ENCODE peak calls at places on chromosomes 1 and 21, in six cellular contexts. One of them, this sample, is unnamed.
A peak's percentile ranks its signal among the peaks of the same experiment; 100 is the strongest.

GRCh38 chr1:6448749-6449631 is 17.0 kb downstream of the TNFRSF25 start:
- DNase-seq in GM20000: no peak
- DNase-seq in stimulated activated naive B cell treated with anti-CD40 and anti-IgM and Interleukin-4, amounts not matched to agents 10 μg/mL and 1 μg/mL and 100 μg/mL, for 72 hours: no peak
- DNase-seq in AG08396: no peak
- DNase-seq in 8988T: no peak
- DNase-seq in small intestine: no peak
- DNase-seq in this sample: no peak

GRCh38 chr1:167491586-167492408 is 26.5 kb downstream of the CD247 start:
- DNase-seq in small intestine: no peak
- DNase-seq in GM20000: no peak
- DNase-seq in stimulated activated naive B cell treated with anti-CD40 and anti-IgM and Interleukin-4, amounts not matched to agents 10 μg/mL and 1 μg/mL and 100 μg/mL, for 72 hours: no peak
- DNase-seq in AG08396: no peak
- DNase-seq in 8988T: no peak
- DNase-seq in this sample: no peak

GRCh38 chr1:1626207-1627141 is 5.5 kb upstream of the MMP23B start:
- DNase-seq in AG08396: no peak
- DNase-seq in small intestine: no peak
- DNase-seq in 8988T: no peak
- DNase-seq in GM20000: no peak
- DNase-seq in stimulated activated naive B cell treated with anti-CD40 and anti-IgM and Interleukin-4, amounts not matched to agents 10 μg/mL and 1 μg/mL and 100 μg/mL, for 72 hours: no peak
- DNase-seq in this sample: no peak

GRCh38 chr1:5910276-5910620 is 82.0 kb downstream of the NPHP4 start:
- DNase-seq in stimulated activated naive B cell treated with anti-CD40 and anti-IgM and Interleukin-4, amounts not matched to agents 10 μg/mL and 1 μg/mL and 100 μg/mL, for 72 hours: no peak
- DNase-seq in AG08396: no peak
- DNase-seq in GM20000: no peak
- DNase-seq in 8988T: no peak
- DNase-seq in small intestine: no peak
- DNase-seq in this sample: no peak

GRCh38 chr1:192232859-192233417 is 74.7 kb downstream of the RGS18 start:
- DNase-seq in small intestine: no peak
- DNase-seq in 8988T: no peak
- DNase-seq in GM20000: no peak
- DNase-seq in stimulated activated naive B cell treated with anti-CD40 and anti-IgM and Interleukin-4, amounts not matched to agents 10 μg/mL and 1 μg/mL and 100 μg/mL, for 72 hours: no peak
- DNase-seq in AG08396: no peak
- DNase-seq in this sample: no peak

GRCh38 chr21:42414928-42415769 is 11.4 kb downstream of the UBASH3A start:
- DNase-seq in AG08396: no peak
- DNase-seq in small intestine: peak; percentile 52
- DNase-seq in GM20000: peak; percentile 87
- DNase-seq in 8988T: peak; percentile 46
- DNase-seq in stimulated activated naive B cell treated with anti-CD40 and anti-IgM and Interleukin-4, amounts not matched to agents 10 μg/mL and 1 μg/mL and 100 μg/mL, for 72 hours: peak; percentile 90
- DNase-seq in this sample: peak; percentile 59

GRCh38 chr1:203577874-203578464 is 48.7 kb upstream of the ATP2B4 start:
- DNase-seq in stimulated activated naive B cell treated with anti-CD40 and anti-IgM and Interleukin-4, amounts not matched to agents 10 μg/mL and 1 μg/mL and 100 μg/mL, for 72 hours: no peak
- DNase-seq in GM20000: no peak
- DNase-seq in AG08396: no peak
- DNase-seq in small intestine: no peak
- DNase-seq in 8988T: no peak
- DNase-seq in this sample: no peak

GRCh38 chr1:109776911-109777310 is 13.2 kb upstream of the EPS8L3 start:
- DNase-seq in GM20000: peak; percentile 84
- DNase-seq in small intestine: peak; percentile 90
- DNase-seq in AG08396: peak; percentile 84
- DNase-seq in stimulated activated naive B cell treated with anti-CD40 and anti-IgM and Interleukin-4, amounts not matched to agents 10 μg/mL and 1 μg/mL and 100 μg/mL, for 72 hours: peak; percentile 72
- DNase-seq in 8988T: peak; percentile 38
- DNase-seq in this sample: peak; percentile 67

GRCh38 chr1:22143065-22143514 is at the start of gene WNT4:
- DNase-seq in AG08396: peak; percentile 77
- DNase-seq in stimulated activated naive B cell treated with anti-CD40 and anti-IgM and Interleukin-4, amounts not matched to agents 10 μg/mL and 1 μg/mL and 100 μg/mL, for 72 hours: no peak
- DNase-seq in 8988T: peak; percentile 91
- DNase-seq in GM20000: peak; percentile 93
- DNase-seq in small intestine: no peak
- DNase-seq in this sample: peak; percentile 31

GRCh38 chr1:153616144-153616884 is at the start of gene S100A14:
- DNase-seq in stimulated activated naive B cell treated with anti-CD40 and anti-IgM and Interleukin-4, amounts not matched to agents 10 μg/mL and 1 μg/mL and 100 μg/mL, for 72 hours: no peak
- DNase-seq in AG08396: no peak
- DNase-seq in GM20000: no peak
- DNase-seq in small intestine: peak; percentile 96
- DNase-seq in 8988T: no peak
- DNase-seq in this sample: no peak

GRCh38 chr1:82778612-82779011 is 977.9 kb downstream of the ADGRL2 start:
- DNase-seq in AG08396: peak; percentile 6
- DNase-seq in stimulated activated naive B cell treated with anti-CD40 and anti-IgM and Interleukin-4, amounts not matched to agents 10 μg/mL and 1 μg/mL and 100 μg/mL, for 72 hours: no peak
- DNase-seq in small intestine: no peak
- DNase-seq in GM20000: no peak
- DNase-seq in 8988T: peak; percentile 17
- DNase-seq in this sample: peak; percentile 3

GRCh38 chr1:201845331-201846083 is 16.6 kb downstream of the IPO9 start:
- DNase-seq in small intestine: no peak
- DNase-seq in GM20000: no peak
- DNase-seq in stimulated activated naive B cell treated with anti-CD40 and anti-IgM and Interleukin-4, amounts not matched to agents 10 μg/mL and 1 μg/mL and 100 μg/mL, for 72 hours: no peak
- DNase-seq in AG08396: no peak
- DNase-seq in 8988T: no peak
- DNase-seq in this sample: peak; percentile 41

GRCh38 chr1:2819831-2820730 is 18.6 kb upstream of the TTC34 start:
- DNase-seq in 8988T: no peak
- DNase-seq in GM20000: no peak
- DNase-seq in AG08396: no peak
- DNase-seq in stimulated activated naive B cell treated with anti-CD40 and anti-IgM and Interleukin-4, amounts not matched to agents 10 μg/mL and 1 μg/mL and 100 μg/mL, for 72 hours: no peak
- DNase-seq in small intestine: no peak
- DNase-seq in this sample: no peak

GRCh38 chr1:207797229-207797973 is 45.5 kb downstream of the CD46 start:
- DNase-seq in GM20000: peak; percentile 67
- DNase-seq in small intestine: peak; percentile 78
- DNase-seq in stimulated activated naive B cell treated with anti-CD40 and anti-IgM and Interleukin-4, amounts not matched to agents 10 μg/mL and 1 μg/mL and 100 μg/mL, for 72 hours: peak; percentile 59
- DNase-seq in AG08396: peak; percentile 71
- DNase-seq in 8988T: no peak
- DNase-seq in this sample: peak; percentile 86

GRCh38 chr21:34580181-34580700 is 34.7 kb downstream of the RCAN1 start:
- DNase-seq in small intestine: peak; percentile 45
- DNase-seq in GM20000: no peak
- DNase-seq in AG08396: no peak
- DNase-seq in 8988T: no peak
- DNase-seq in stimulated activated naive B cell treated with anti-CD40 and anti-IgM and Interleukin-4, amounts not matched to agents 10 μg/mL and 1 μg/mL and 100 μg/mL, for 72 hours: no peak
- DNase-seq in this sample: no peak

GRCh38 chr1:30759718-30760281 is 2.2 kb upstream of the LAPTM5 start:
- DNase-seq in small intestine: peak; percentile 25
- DNase-seq in 8988T: no peak
- DNase-seq in stimulated activated naive B cell treated with anti-CD40 and anti-IgM and Interleukin-4, amounts not matched to agents 10 μg/mL and 1 μg/mL and 100 μg/mL, for 72 hours: no peak
- DNase-seq in GM20000: no peak
- DNase-seq in AG08396: no peak
- DNase-seq in this sample: no peak

GRCh38 chr1:171446396-171446795 is 38.9 kb upstream of the PRRC2C start:
- DNase-seq in small intestine: no peak
- DNase-seq in stimulated activated naive B cell treated with anti-CD40 and anti-IgM and Interleukin-4, amounts not matched to agents 10 μg/mL and 1 μg/mL and 100 μg/mL, for 72 hours: no peak
- DNase-seq in AG08396: no peak
- DNase-seq in GM20000: no peak
- DNase-seq in 8988T: no peak
- DNase-seq in this sample: peak; percentile 18

GRCh38 chr1:109441105-109441504 is 14.9 kb upstream of the PSMA5 start:
- DNase-seq in small intestine: no peak
- DNase-seq in AG08396: no peak
- DNase-seq in GM20000: no peak
- DNase-seq in 8988T: no peak
- DNase-seq in stimulated activated naive B cell treated with anti-CD40 and anti-IgM and Interleukin-4, amounts not matched to agents 10 μg/mL and 1 μg/mL and 100 μg/mL, for 72 hours: no peak
- DNase-seq in this sample: peak; percentile 58